ENCODE peak calls at places on chromosomes 4 and X, in four cellular contexts. K is GM12878, P is H1, J is HepG2. S is an unnamed sample.

GRCh38 chrX:150038977-150039599 is 100.8 kb upstream of the EOLA2 start:
- DNase-seq in K (no peak), P (no peak), J (no peak), S (no peak)

GRCh38 chrX:68833855-68834331 is 5.1 kb downstream of the EFNB1 start:
- DNase-seq in K (no peak), P (no peak), J (no peak), S (no peak)

GRCh38 chrX:101462892-101463291 is 22.4 kb upstream of the ARMCX4 start:
- DNase-seq in P (no peak), K (no peak), J (peak; percentile 10), S (no peak)

GRCh38 chr4:89410687-89411086 is 103.1 kb upstream of the GPRIN3 start:
- DNase-seq in K (no peak), J (no peak), P (no peak), S (no peak)

GRCh38 chr4:21827575-21827974 is 121.0 kb downstream of the KCNIP4 start:
- DNase-seq in K (no peak), J (no peak), P (no peak), S (no peak)

GRCh38 chr4:183438458-183439113 is 5.8 kb upstream of the CDKN2AIP start:
- DNase-seq in K (no peak), J (peak; percentile 70), P (no peak), S (no peak)

GRCh38 chrX:70434352-70434866 is 10.2 kb upstream of the DLG3 start:
- DNase-seq in K (no peak), J (peak; percentile 73), P (peak; percentile 73), S (no peak)

GRCh38 chrX:20693071-20693470 is 426.4 kb upstream of the RPS6KA3 start:
- DNase-seq in K (no peak), J (no peak), P (no peak), S (no peak)

GRCh38 chrX:50495616-50496015 is 25.0 kb upstream of the DGKK start:
- DNase-seq in P (no peak), J (no peak), K (no peak), S (no peak)

GRCh38 chr4:128782875-128783614 is 26.5 kb upstream of the JADE1 start:
- DNase-seq in P (no peak), J (no peak), K (no peak), S (no peak)

GRCh38 chr4:23268072-23268771 is 575.5 kb downstream of the GBA3 start:
- DNase-seq in P (no peak), K (no peak), J (no peak), S (no peak)
- TF ChIP-seq SUZ12 in P (no peak), K (no peak), J (no peak), S (no peak)

GRCh38 chrX:112840382-112841113 is at the start of gene AMOT:
- DNase-seq in K (no peak), J (peak; percentile 1), P (peak; percentile 75), S (peak; percentile 89)
- H3K4me1 ChIP-seq in K (no peaks in the 10 kb centered on the region), J (no peaks in the 10 kb centered on the region), P (no peaks in the 10 kb centered on the region), S (no peaks in the 10 kb centered on the region)

GRCh38 chr4:109947457-109947856 is 34.8 kb downstream of the EGF start:
- DNase-seq in K (no peak), J (no peak), P (no peak), S (no peak)
- TF ChIP-seq YY1 in K (no peak), J (no peak), P (no peak), S (no peak)

GRCh38 chrX:5810636-5811035 is 418.0 kb downstream of the NLGN4X start:
- DNase-seq in J (no peak), K (no peak), P (no peak), S (no peak)
- TF ChIP-seq SUZ12 in J (no peak), K (no peak), P (no peak), S (no peak)

DNA sequence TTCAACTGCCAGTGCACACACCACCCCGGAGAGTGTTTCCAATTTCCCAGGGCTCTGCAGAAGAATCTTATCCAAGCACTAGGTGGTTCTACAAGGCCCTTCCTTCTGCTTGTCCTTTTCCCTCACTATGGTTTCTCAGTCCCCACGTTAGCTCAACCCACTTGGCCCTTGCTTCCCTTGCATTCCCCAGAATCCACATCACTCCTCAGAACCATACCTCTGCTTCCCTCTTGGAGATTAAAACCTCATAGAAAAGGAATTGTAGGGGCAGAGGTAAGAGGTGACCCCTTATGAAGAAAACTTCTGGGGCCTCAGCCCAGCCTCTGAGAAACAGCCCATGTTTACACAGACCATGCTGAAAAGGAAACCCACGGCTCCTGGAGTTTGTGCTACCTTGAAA is 42.4 kb downstream of the TSPAN5 start:
- DNase-seq in J (no peak), P (no peak), K (no peak), S (no peak)
- H3K4me1 ChIP-seq in J (no peaks in the 10 kb centered on the region), P (peaks cover 6% of the 10 kb centered on the region), K (peaks cover 4% of the 10 kb centered on the region), S (no peaks in the 10 kb centered on the region)

DNA sequence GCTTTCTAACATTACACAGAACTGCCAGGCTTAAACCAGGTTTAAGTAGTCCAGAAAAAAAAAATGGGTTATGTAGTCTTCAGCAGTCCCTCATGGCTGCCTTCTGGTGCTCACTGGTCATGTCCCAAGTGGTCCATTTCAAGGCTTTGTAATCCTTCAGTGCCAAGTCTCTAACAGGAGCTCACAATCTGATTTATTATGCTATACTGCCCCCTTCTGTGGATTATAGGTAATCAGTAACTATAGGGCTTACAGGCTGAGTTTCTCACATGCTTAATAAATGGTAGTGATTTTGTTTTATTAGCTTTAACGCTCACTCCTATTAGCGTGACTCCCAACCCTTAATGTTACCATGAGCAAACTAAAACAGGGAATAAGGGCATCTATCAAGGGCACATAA is 92.5 kb upstream of the EDA2R start:
- DNase-seq in J (peak; percentile 12), K (peak; percentile 3), P (no peak), S (peak; percentile 27)
- TF ChIP-seq YY1 in J (no peak), K (no peak), P (no peak), S (no peak)

S was measured in NT2/D1.